ENCODE peak calls at places on chromosomes 1 and 21, in ten cellular contexts. A is head of caudate nucleus; K is GM19239; Y is central memory CD4-positive, alpha-beta T cell; G is stimulated activated CD4-positive, alpha-beta T cell treated with anti-CD3 and anti-CD28 coated beads, Interleukin-2, amount 100 ng/mL, for 48 hours; Z is body of pancreas; B is AG20443; R is BJ; X is hippocampal formation; M is SHP77. S is an unnamed sample.

GRCh38 chr1:58812926-58813325 is 29.1 kb upstream of the JUN start:
- DNase-seq in Z (no peak), G (no peak), R (no peak), A (no peak), M (no peak), B (no peak), K (no peak), Y (peak), X (no peak), S (no peak)

GRCh38 chr1:22841754-22842370 is 130.8 kb downstream of the LACTBL1 start:
- DNase-seq in G (no peak), R (no peak), Y (no peak), A (peak), M (no peak), K (no peak), X (peak), B (peak), Z (no peak), S (peak)

GRCh38 chr21:42840411-42841155 is 38.8 kb downstream of the WDR4 start:
- DNase-seq in G (no peak), B (peak), A (no peak), Z (no peak), K (no peak), R (no peak), Y (no peak), M (no peak), X (no peak), S (no peak)

GRCh38 chr1:228647523-228648444 is 87.5 kb upstream of the RHOU start:
- DNase-seq in Z (peak), A (peak), M (peak), K (no peak), R (no peak), X (no peak), B (peak), G (no peak), Y (no peak), S (no peak)

GRCh38 chr21:35191754-35192153 is 142.7 kb upstream of the RUNX1 start:
- DNase-seq in X (no peak), M (no peak), Y (no peak), R (no peak), Z (no peak), K (no peak), B (no peak), G (no peak), A (no peak), S (no peak)

GRCh38 chr1:113433177-113433576 is 42.9 kb downstream of the MAGI3 start:
- DNase-seq in B (no peak), A (no peak), M (no peak), Z (no peak), R (no peak), X (no peak), Y (no peak), K (no peak), G (no peak), S (no peak)

GRCh38 chr1:169527461-169528213 is 41.9 kb upstream of the SLC19A2 start:
- DNase-seq in R (no peak), X (no peak), Y (no peak), A (no peak), B (peak), Z (no peak), G (no peak), K (no peak), M (no peak), S (no peak)

GRCh38 chr1:243422362-243422761 is 166.5 kb downstream of the SDCCAG8 start:
- DNase-seq in R (no peak), A (no peak), M (no peak), Z (no peak), X (no peak), G (no peak), K (no peak), B (no peak), Y (no peak), S (no peak)

GRCh38 chr1:46539968-46540367 is 11.5 kb downstream of the KNCN start:
- DNase-seq in K (no peak), M (no peak), B (peak), G (no peak), A (peak), Z (no peak), Y (no peak), R (no peak), X (no peak), S (no peak)

GRCh38 chr1:42450081-42450480 is 5.7 kb downstream of the ZMYND12 start:
- DNase-seq in A (no peak), R (no peak), Y (no peak), K (no peak), Z (no peak), M (no peak), B (no peak), X (no peak), G (no peak), S (no peak)

GRCh38 chr1:62283361-62283760 is 35.9 kb downstream of the KANK4 start:
- DNase-seq in Z (no peak), B (no peak), G (no peak), R (no peak), X (no peak), M (no peak), K (no peak), Y (no peak), A (no peak), S (no peak)

GRCh38 chr1:62466982-62467532 is 30.2 kb downstream of the USP1 start:
- DNase-seq in A (no peak), Z (no peak), K (no peak), R (no peak), G (no peak), X (no peak), Y (no peak), B (no peak), M (no peak), S (no peak)

GRCh38 chr1:30280572-30280971 is 442.8 kb downstream of the MATN1 start:
- DNase-seq in K (no peak), X (no peak), Y (no peak), G (no peak), A (no peak), R (no peak), M (no peak), Z (no peak), B (no peak), S (no peak)

GRCh38 chr1:97942161-97943123 is 21.6 kb upstream of the DPYD start:
- DNase-seq in G (no peak), Z (no peak), K (no peak), B (no peak), Y (no peak), R (no peak), X (no peak), A (no peak), M (no peak), S (no peak)

GRCh38 chr1:226414098-226414698 is 6.3 kb upstream of the PARP1 start:
- DNase-seq in X (no peak), R (no peak), B (no peak), A (no peak), G (no peak), M (no peak), K (no peak), Z (no peak), Y (no peak), S (no peak)

GRCh38 chr1:7891804-7892203 is 38.9 kb upstream of the UTS2 start:
- DNase-seq in A (no peak), R (no peak), Y (no peak), K (no peak), G (no peak), B (no peak), M (no peak), X (no peak), Z (no peak), S (no peak)

GRCh38 chr1:226482975-226483660 is 65.4 kb upstream of the STUM start:
- DNase-seq in R (no peak), M (no peak), X (no peak), K (no peak), G (no peak), B (no peak), Z (no peak), A (no peak), Y (no peak), S (no peak)

GRCh38 chr1:245133995-245134715 is 20.6 kb upstream of the KIF26B start:
- DNase-seq in A (no peak), X (no peak), R (no peak), Z (no peak), Y (no peak), B (no peak), K (no peak), M (no peak), G (no peak), S (no peak)

GRCh38 chr21:45845063-45845789 is 136.3 kb upstream of the COL6A1 start:
- DNase-seq in B (no peak), G (no peak), Z (no peak), Y (no peak), M (no peak), R (no peak), K (no peak), A (peak), X (no peak), S (no peak)

GRCh38 chr1:204074274-204075115 is 1.6 kb downstream of the SOX13 start:
- DNase-seq in Z (peak), B (peak), X (peak), K (no peak), M (peak), Y (no peak), A (peak), G (no peak), R (no peak), S (no peak)

GRCh38 chr1:220732621-220733020 is 15.5 kb upstream of the MTARC2 start:
- DNase-seq in Z (no peak), R (no peak), G (no peak), K (no peak), A (no peak), M (no peak), Y (no peak), B (no peak), X (no peak), S (no peak)

GRCh38 chr1:43058545-43059360 is 100.1 kb upstream of the SLC2A1 start:
- DNase-seq in M (no peak), A (no peak), Z (peak), G (peak), R (no peak), K (no peak), X (peak), Y (no peak), B (peak), S (peak)

GRCh38 chr21:31786164-31786920 is 54.4 kb upstream of the SCAF4 start:
- DNase-seq in M (no peak), X (no peak), K (no peak), Y (no peak), B (no peak), Z (no peak), R (no peak), A (no peak), G (no peak), S (no peak)

GRCh38 chr1:165871311-165872067 is 44.1 kb downstream of the UCK2 start:
- DNase-seq in G (peak), K (peak), X (peak), R (no peak), M (peak), Y (peak), B (no peak), A (peak), Z (peak), S (no peak)

GRCh38 chr1:1232801-1233566 is 947 bp downstream of the B3GALT6 start:
- DNase-seq in M (no peak), B (no peak), X (no peak), Z (no peak), Y (no peak), R (no peak), K (no peak), G (no peak), A (no peak), S (no peak)

GRCh38 chr1:90616395-90616794 is 100.7 kb downstream of the BARHL2 start:
- DNase-seq in K (no peak), X (no peak), A (peak), Z (peak), M (no peak), Y (no peak), G (no peak), R (no peak), B (no peak), S (no peak)

GRCh38 chr1:12572506-12572905 is 45.5 kb downstream of the DHRS3 start:
- DNase-seq in M (no peak), B (no peak), X (no peak), Z (no peak), Y (no peak), R (no peak), K (no peak), A (no peak), G (no peak), S (no peak)

GRCh38 chr1:30950053-30950452 is 41.5 kb upstream of the SDC3 start:
- DNase-seq in X (no peak), B (no peak), M (no peak), Z (no peak), Y (no peak), A (no peak), R (no peak), G (no peak), K (no peak), S (no peak)

GRCh38 chr21:45450741-45451740 is 46.1 kb downstream of the COL18A1 start:
- DNase-seq in R (no peak), B (no peak), Y (no peak), G (no peak), A (no peak), K (no peak), Z (no peak), X (no peak), M (no peak), S (no peak)

GRCh38 chr1:156657161-156657970 is 15.4 kb downstream of the BCAN start:
- DNase-seq in Y (peak), X (peak), G (peak), Z (peak), M (peak), B (peak), R (no peak), A (peak), K (peak), S (peak)

GRCh38 chr1:53121319-53122172 is 20.9 kb downstream of the SLC1A7 start:
- DNase-seq in M (peak), R (no peak), X (no peak), Y (no peak), G (no peak), B (peak), Z (peak), K (no peak), A (no peak), S (peak)

GRCh38 chr21:33378081-33378480 is 25.1 kb upstream of the IFNGR2 start:
- DNase-seq in B (no peak), Z (no peak), X (no peak), R (no peak), M (no peak), K (no peak), A (no peak), G (no peak), Y (no peak), S (no peak)

GRCh38 chr1:209564904-209565303 is 18.6 kb upstream of the CAMK1G start:
- DNase-seq in A (no peak), R (no peak), G (no peak), Y (no peak), K (no peak), M (no peak), X (no peak), B (no peak), Z (no peak), S (no peak)

GRCh38 chr1:68221001-68221970 is 11.0 kb downstream of the WLS start:
- DNase-seq in G (no peak), M (no peak), X (no peak), K (no peak), Z (no peak), Y (no peak), B (no peak), R (no peak), A (no peak), S (no peak)

GRCh38 chr1:4176841-4177240 is 276.8 kb upstream of the C1orf174 start:
- DNase-seq in Y (no peak), X (no peak), A (no peak), Z (no peak), M (no peak), K (no peak), R (no peak), G (no peak), B (no peak), S (no peak)

GRCh38 chr1:9279172-9279840 is 13.4 kb upstream of the SPSB1 start:
- DNase-seq in K (no peak), A (no peak), B (no peak), Y (no peak), M (no peak), X (no peak), R (no peak), Z (no peak), G (no peak), S (no peak)